ENCODE peak calls at places on chromosomes 2 and 18, in four cellular contexts. C is K562, N is H1, I is GM12878. X is an unnamed sample.
A peak's percentile ranks its signal among the peaks of the same experiment; 100 is the strongest.

GRCh38 chr18:47334966-47335365 is 83.5 kb upstream of the SKOR2 start:
- DNase-seq in C (no peak), N (no peak), I (no peak), X (no peak)

GRCh38 chr2:83850071-83850725 is 608.9 kb downstream of the SUCLG1 start:
- DNase-seq in C (no peak), N (no peak), I (no peak), X (no peak)

GRCh38 chr2:120436885-120437603 is 91.1 kb downstream of the INHBB start:
- DNase-seq in C (peak; percentile 55), N (peak; percentile 88), I (no peak), X (peak; percentile 80)

GRCh38 chr2:166126014-166126639 is 1.7 kb downstream of the SCN1A start:
- DNase-seq in C (no peak), N (no peak), I (no peak), X (no peak)

GRCh38 chr2:229193281-229193680 is 77.8 kb downstream of the PID1 start:
- DNase-seq in C (no peak), N (no peak), I (no peak), X (no peak)

GRCh38 chr2:174335605-174336402 is 1.1 kb downstream of the SP9 start:
- DNase-seq in C (peak; percentile 52), N (peak; percentile 74), I (no peak), X (no peak)

GRCh38 chr2:37378411-37378810 is 34.0 kb downstream of the QPCT start:
- DNase-seq in C (no peak), N (peak; percentile 23), I (no peak), X (peak; percentile 43)

GRCh38 chr2:24793752-24794477 is 690 bp downstream of the CENPO start:
- DNase-seq in C (peak; percentile 22), N (no peak), I (no peak), X (peak; percentile 39)

GRCh38 chr2:80303006-80303741 is 1.4 kb downstream of the LRRTM1 start:
- DNase-seq in C (no peak), N (peak; percentile 68), I (no peak), X (no peak)

GRCh38 chr18:57107141-57107832 is 39.6 kb upstream of the BOD1L2 start:
- DNase-seq in C (no peak), N (no peak), I (no peak), X (peak; percentile 11)

GRCh38 chr18:62634991-62635630 is 80.2 kb upstream of the PHLPP1 start:
- DNase-seq in C (no peak), N (no peak), I (no peak), X (peak; percentile 7)

GRCh38 chr2:120896904-120897303 is 161.2 kb downstream of the GLI2 start:
- DNase-seq in C (no peak), N (no peak), I (no peak), X (no peak)

GRCh38 chr18:79572093-79572780 is 107.4 kb upstream of the CTDP1 start:
- DNase-seq in C (no peak), N (peak; percentile 19), I (no peak), X (no peak)

GRCh38 chr2:79982445-79982844 is 322.1 kb downstream of the LRRTM1 start:
- DNase-seq in C (peak; percentile 42), N (peak; percentile 73), I (no peak), X (peak; percentile 18)

GRCh38 chr2:144377929-144378328 is 142.0 kb downstream of the ZEB2 start:
- DNase-seq in C (no peak), N (no peak), I (no peak), X (no peak)

GRCh38 chr18:51405683-51406477 is 208.4 kb upstream of the MEX3C start:
- DNase-seq in C (no peak), N (no peak), I (no peak), X (no peak)

GRCh38 chr18:50297621-50298442 is 10.3 kb upstream of the CXXC1 start:
- DNase-seq in C (no peak), N (peak; percentile 87), I (peak; percentile 69), X (no peak)

GRCh38 chr2:51710222-51710621 is 678.3 kb upstream of the NRXN1 start:
- DNase-seq in C (peak; percentile 2), N (peak; percentile 63), I (no peak), X (peak; percentile 18)

GRCh38 chr18:5975111-5975622 is 79.8 kb upstream of the TMEM200C start:
- DNase-seq in C (no peak), N (no peak), I (peak; percentile 87), X (no peak)

DNA sequence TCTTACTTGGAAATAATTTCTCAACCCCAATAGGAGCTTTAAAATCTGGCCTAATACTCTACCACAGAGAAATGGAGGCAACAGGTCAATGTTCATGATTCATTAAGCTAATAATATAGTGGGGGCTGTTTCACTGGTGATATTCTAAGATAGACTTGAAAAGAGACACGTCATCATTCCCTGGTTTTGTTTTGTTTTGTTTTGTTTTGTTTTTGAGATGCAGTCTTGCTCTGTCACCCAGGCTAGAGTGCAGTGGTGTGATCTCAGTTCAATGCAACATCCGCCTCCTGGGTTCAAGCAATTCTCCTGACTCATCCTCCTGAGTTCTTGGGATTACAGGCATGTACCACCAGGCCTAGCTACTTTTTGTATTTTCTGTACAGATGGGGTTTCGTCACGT is 37.5 kb upstream of the SOS1 start:
- DNase-seq in C (no peak), N (no peak), I (no peak), X (no peak)
- TF ChIP-seq HDAC2 in C (no peak), N (no peak), I (no peak), X (no peak)

GRCh38 chr2:74831693-74832530 is 2.0 kb upstream of the HK2 start:
- DNase-seq in C (peak; percentile 59), N (no peak), I (no peak), X (peak; percentile 62)
- TF ChIP-seq SRF in C (no peak), N (no peak), I (no peak), X (no peak)

GRCh38 chr2:45237850-45238542 is 228.7 kb upstream of the SIX2 start:
- DNase-seq in C (no peak), N (no peak), I (no peak), X (peak; percentile 83)
- TF ChIP-seq GABPA in C (no peak), N (no peak), I (no peak), X (no peak)

DNA sequence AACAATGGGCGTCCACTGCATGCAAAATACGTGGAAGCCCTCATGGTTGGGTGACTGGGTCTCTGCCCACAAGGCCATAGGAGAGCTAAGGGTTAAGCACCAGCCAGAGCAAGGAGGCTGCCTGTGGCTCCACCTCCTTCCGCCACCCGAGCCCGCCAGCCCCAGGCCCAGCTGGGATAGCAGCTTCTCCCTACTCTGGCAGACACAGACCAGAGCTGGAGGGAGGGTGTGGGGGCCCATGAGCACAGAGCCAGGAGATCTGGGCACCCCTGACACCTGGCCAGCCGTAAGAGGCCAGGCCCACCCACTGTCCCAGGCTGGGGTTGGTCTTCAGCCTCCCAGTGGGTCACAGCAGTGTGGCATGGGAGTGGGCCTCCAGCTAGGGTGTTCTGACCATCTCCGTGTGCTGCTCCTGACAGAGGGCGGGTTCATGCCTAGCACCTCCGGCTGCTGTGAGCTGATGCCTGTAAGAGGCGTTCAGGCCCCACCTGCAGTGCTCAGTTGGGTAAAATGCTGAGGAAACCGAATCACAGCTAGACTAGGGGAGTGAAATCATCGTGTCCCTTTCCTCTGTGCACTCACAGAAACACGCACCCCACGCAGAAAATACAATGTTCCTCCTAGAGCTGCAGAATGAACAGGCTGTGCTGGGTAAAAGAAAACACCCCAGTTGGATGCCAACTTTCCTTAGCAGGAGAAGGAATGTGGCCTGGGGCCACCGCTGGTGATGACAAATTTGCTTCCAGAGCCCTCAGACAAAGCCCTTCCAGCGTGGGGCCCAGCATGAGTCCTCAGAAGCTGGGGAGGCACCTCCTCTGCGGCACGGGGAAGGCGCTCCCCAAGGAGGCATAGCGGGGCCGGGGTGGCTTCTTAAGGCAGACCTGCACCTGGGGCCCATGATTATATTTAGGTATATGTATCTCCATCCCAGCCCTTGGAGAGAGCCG is 16.5 kb upstream of the ARHGEF4 start:
- DNase-seq in C (no peak), N (peak; percentile 72), I (no peak), X (no peak)
- TF ChIP-seq HDAC2 in C (no peak), N (no peak), I (no peak), X (no peak)

DNA sequence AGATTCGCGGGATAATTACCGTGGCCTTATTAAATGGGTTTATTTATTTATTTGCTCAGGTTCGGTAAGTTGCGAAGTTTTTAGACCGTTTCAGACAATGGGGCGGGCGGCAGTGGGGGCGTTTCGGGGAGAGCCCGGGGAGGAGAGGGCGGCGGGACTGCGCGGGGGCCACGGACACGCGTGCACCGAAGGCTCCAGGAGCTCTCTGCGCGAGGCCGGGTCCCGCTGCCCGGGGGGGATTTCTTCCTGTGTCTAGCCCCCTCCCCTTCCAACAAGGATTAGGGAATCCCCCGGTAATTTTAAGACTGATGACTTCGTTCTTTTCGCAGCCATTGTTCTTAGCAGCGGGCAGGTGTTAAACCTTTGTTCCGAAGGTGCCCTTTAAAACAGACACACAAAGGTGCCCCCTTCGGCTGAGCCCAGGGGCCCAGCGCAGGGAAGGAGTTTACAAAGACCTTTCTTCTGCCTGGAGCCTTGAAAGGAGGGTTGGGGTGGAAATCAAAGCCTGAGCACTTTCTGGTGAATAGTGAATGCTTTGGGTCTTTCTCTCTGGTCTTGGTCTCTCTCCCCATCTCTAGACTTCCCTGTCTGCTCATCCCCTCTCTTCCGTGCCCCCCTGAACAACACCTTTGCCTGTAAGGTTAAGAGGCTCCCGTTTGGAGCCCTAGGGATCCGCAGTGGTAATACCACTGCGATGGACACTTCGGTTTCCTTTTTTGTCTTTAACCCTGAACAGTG is 2.1 kb downstream of the TRIB2 start:
- DNase-seq in C (peak; percentile 17), N (peak; percentile 59), I (no peak), X (no peak)
- TF ChIP-seq SRF in C (no peak), N (no peak), I (no peak), X (no peak)

DNA sequence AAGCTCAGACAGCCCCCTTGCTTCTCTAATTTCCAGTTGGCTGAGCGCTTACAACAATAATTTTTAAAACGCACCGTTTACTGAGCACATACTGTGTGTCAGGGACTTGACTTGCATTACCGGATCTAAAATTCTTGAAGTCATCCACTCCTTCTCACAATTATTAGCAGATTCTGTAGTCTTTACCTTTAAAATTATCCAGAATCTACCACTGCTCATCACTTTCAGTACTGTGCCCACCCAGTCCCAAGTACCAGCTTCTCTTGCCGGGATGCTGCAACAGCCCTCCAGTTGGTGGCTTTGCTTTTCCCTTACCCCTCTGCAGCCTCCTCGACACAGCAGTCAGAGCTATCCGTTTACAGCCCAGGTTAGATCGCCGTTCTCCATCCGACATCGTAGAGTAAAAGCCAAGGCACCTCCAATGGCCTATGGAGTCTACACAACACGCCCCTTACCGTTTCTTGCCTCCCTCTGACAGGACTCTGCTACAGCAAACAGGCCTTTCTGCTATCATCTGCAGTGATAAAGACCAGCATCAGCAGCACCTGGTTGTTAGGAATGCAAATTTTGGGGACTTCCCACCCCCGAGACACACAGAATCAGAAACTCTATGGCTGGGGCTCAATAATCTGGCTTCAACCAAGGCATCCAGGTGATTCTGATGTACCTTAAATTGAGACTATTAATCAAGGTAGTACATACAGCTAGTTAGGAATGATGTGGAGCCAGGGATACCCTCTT is 75.2 kb upstream of the TSPYL6 start:
- DNase-seq in C (no peak), N (no peak), I (no peak), X (no peak)
- TF ChIP-seq GABPA in C (no peak), N (no peak), I (no peak), X (no peak)

DNA sequence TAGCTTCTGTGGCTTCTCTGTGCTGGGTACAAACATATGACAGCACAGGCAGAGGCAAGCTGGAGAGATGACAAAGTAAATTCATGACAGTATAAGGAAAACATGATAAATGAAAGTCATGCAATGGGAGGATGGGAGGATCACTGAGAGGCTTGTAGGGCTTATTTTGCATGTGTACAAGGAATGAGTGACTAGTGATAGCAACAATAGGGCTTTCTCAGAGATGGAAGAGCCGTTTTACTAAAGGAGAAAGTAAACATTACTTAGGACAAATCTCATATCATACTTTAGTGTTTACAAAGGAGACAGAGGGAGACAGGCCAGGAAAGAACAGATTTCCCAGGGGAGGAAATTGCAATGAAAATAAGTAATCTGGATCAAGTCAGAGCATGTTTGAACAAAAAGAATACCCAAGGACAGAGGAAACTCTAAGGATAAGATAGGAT is 82.5 kb upstream of the RBMS1 start:
- DNase-seq in C (no peak), N (no peak), I (no peak), X (no peak)
- TF ChIP-seq HDAC2 in C (no peak), N (no peak), I (no peak), X (no peak)

GRCh38 chr2:54709341-54709809 is 14.1 kb upstream of the EML6 start:
- DNase-seq in C (no peak), N (no peak), I (no peak), X (no peak)
- TF ChIP-seq SRF in C (no peak), N (no peak), I (no peak), X (no peak)